ENCODE peak calls at places on chromosomes 4 and X, in ten cellular contexts. One of them, this sample, is unnamed.

GRCh38 chr4:128630881-128631280 is 178.6 kb upstream of the JADE1 start:
- DNase-seq in NCI-H2081: no peak
- DNase-seq in psoas muscle: no peak
- DNase-seq in naive B cell: no peak
- DNase-seq in GM10248: no peak
- DNase-seq in glutamatergic neuron: no peak
- DNase-seq in stimulated activated CD8-positive, alpha-beta memory T cell treated with anti-CD3 and anti-CD28 coated beads, Interleukin-7, amount 100 ng/mL, for 24 hours: no peak
- DNase-seq in DMS79 treated with DMSO at 0.1 percent for 48 hours: peak; percentile 16
- DNase-seq in stimulated activated CD4-positive, alpha-beta T cell treated with anti-CD3 and anti-CD28 coated beads, Interleukin-12 subunit alpha, Interleukin-12 subunit beta, amount 100 ng/mL, for 4 hours: no peak
- DNase-seq in T-helper 1 cell: no peak
- DNase-seq in this sample: no peak

GRCh38 chr4:185969657-185970056 is 99.3 kb upstream of the TLR3 start:
- DNase-seq in NCI-H2081: no peak
- DNase-seq in psoas muscle: no peak
- DNase-seq in naive B cell: no peak
- DNase-seq in GM10248: no peak
- DNase-seq in glutamatergic neuron: no peak
- DNase-seq in stimulated activated CD8-positive, alpha-beta memory T cell treated with anti-CD3 and anti-CD28 coated beads, Interleukin-7, amount 100 ng/mL, for 24 hours: no peak
- DNase-seq in DMS79 treated with DMSO at 0.1 percent for 48 hours: no peak
- DNase-seq in stimulated activated CD4-positive, alpha-beta T cell treated with anti-CD3 and anti-CD28 coated beads, Interleukin-12 subunit alpha, Interleukin-12 subunit beta, amount 100 ng/mL, for 4 hours: no peak
- DNase-seq in T-helper 1 cell: no peak
- DNase-seq in this sample: no peak

GRCh38 chr4:128168701-128169100 is 107.6 kb downstream of the LARP1B start:
- DNase-seq in NCI-H2081: no peak
- DNase-seq in psoas muscle: no peak
- DNase-seq in naive B cell: no peak
- DNase-seq in GM10248: no peak
- DNase-seq in glutamatergic neuron: no peak
- DNase-seq in stimulated activated CD8-positive, alpha-beta memory T cell treated with anti-CD3 and anti-CD28 coated beads, Interleukin-7, amount 100 ng/mL, for 24 hours: no peak
- DNase-seq in DMS79 treated with DMSO at 0.1 percent for 48 hours: no peak
- DNase-seq in stimulated activated CD4-positive, alpha-beta T cell treated with anti-CD3 and anti-CD28 coated beads, Interleukin-12 subunit alpha, Interleukin-12 subunit beta, amount 100 ng/mL, for 4 hours: no peak
- DNase-seq in T-helper 1 cell: no peak
- DNase-seq in this sample: no peak

GRCh38 chr4:156672492-156672891 is 299.1 kb downstream of the PDGFC start:
- DNase-seq in NCI-H2081: no peak
- DNase-seq in psoas muscle: no peak
- DNase-seq in naive B cell: no peak
- DNase-seq in GM10248: no peak
- DNase-seq in glutamatergic neuron: no peak
- DNase-seq in stimulated activated CD8-positive, alpha-beta memory T cell treated with anti-CD3 and anti-CD28 coated beads, Interleukin-7, amount 100 ng/mL, for 24 hours: no peak
- DNase-seq in DMS79 treated with DMSO at 0.1 percent for 48 hours: no peak
- DNase-seq in stimulated activated CD4-positive, alpha-beta T cell treated with anti-CD3 and anti-CD28 coated beads, Interleukin-12 subunit alpha, Interleukin-12 subunit beta, amount 100 ng/mL, for 4 hours: no peak
- DNase-seq in T-helper 1 cell: no peak
- DNase-seq in this sample: no peak

GRCh38 chrX:152428089-152428488 is 23.0 kb downstream of the GABRA3 start:
- DNase-seq in NCI-H2081: no peak
- DNase-seq in psoas muscle: peak; percentile 6
- DNase-seq in naive B cell: no peak
- DNase-seq in GM10248: no peak
- DNase-seq in glutamatergic neuron: no peak
- DNase-seq in stimulated activated CD8-positive, alpha-beta memory T cell treated with anti-CD3 and anti-CD28 coated beads, Interleukin-7, amount 100 ng/mL, for 24 hours: no peak
- DNase-seq in DMS79 treated with DMSO at 0.1 percent for 48 hours: no peak
- DNase-seq in stimulated activated CD4-positive, alpha-beta T cell treated with anti-CD3 and anti-CD28 coated beads, Interleukin-12 subunit alpha, Interleukin-12 subunit beta, amount 100 ng/mL, for 4 hours: no peak
- DNase-seq in T-helper 1 cell: no peak
- DNase-seq in this sample: peak; percentile 56

GRCh38 chrX:2500091-2500680 is 590 bp downstream of the DHRSX start:
- DNase-seq in NCI-H2081: no peak
- DNase-seq in psoas muscle: peak; percentile 56
- DNase-seq in naive B cell: peak; percentile 29
- DNase-seq in GM10248: peak; percentile 53
- DNase-seq in glutamatergic neuron: peak; percentile 68
- DNase-seq in stimulated activated CD8-positive, alpha-beta memory T cell treated with anti-CD3 and anti-CD28 coated beads, Interleukin-7, amount 100 ng/mL, for 24 hours: no peak
- DNase-seq in DMS79 treated with DMSO at 0.1 percent for 48 hours: no peak
- DNase-seq in stimulated activated CD4-positive, alpha-beta T cell treated with anti-CD3 and anti-CD28 coated beads, Interleukin-12 subunit alpha, Interleukin-12 subunit beta, amount 100 ng/mL, for 4 hours: no peak
- DNase-seq in T-helper 1 cell: no peak
- DNase-seq in this sample: peak; percentile 45

GRCh38 chr4:87109121-87109520 is 111.3 kb downstream of the KLHL8 start:
- DNase-seq in NCI-H2081: no peak
- DNase-seq in psoas muscle: no peak
- DNase-seq in naive B cell: no peak
- DNase-seq in GM10248: no peak
- DNase-seq in glutamatergic neuron: no peak
- DNase-seq in stimulated activated CD8-positive, alpha-beta memory T cell treated with anti-CD3 and anti-CD28 coated beads, Interleukin-7, amount 100 ng/mL, for 24 hours: no peak
- DNase-seq in DMS79 treated with DMSO at 0.1 percent for 48 hours: no peak
- DNase-seq in stimulated activated CD4-positive, alpha-beta T cell treated with anti-CD3 and anti-CD28 coated beads, Interleukin-12 subunit alpha, Interleukin-12 subunit beta, amount 100 ng/mL, for 4 hours: no peak
- DNase-seq in T-helper 1 cell: no peak
- DNase-seq in this sample: no peak

GRCh38 chr4:95102391-95102790 is 344.6 kb downstream of the BMPR1B start:
- DNase-seq in NCI-H2081: no peak
- DNase-seq in psoas muscle: no peak
- DNase-seq in naive B cell: no peak
- DNase-seq in GM10248: no peak
- DNase-seq in glutamatergic neuron: no peak
- DNase-seq in stimulated activated CD8-positive, alpha-beta memory T cell treated with anti-CD3 and anti-CD28 coated beads, Interleukin-7, amount 100 ng/mL, for 24 hours: no peak
- DNase-seq in DMS79 treated with DMSO at 0.1 percent for 48 hours: no peak
- DNase-seq in stimulated activated CD4-positive, alpha-beta T cell treated with anti-CD3 and anti-CD28 coated beads, Interleukin-12 subunit alpha, Interleukin-12 subunit beta, amount 100 ng/mL, for 4 hours: no peak
- DNase-seq in T-helper 1 cell: no peak
- DNase-seq in this sample: no peak

GRCh38 chr4:113692809-113693411 is 68.6 kb downstream of the CAMK2D start:
- DNase-seq in NCI-H2081: no peak
- DNase-seq in psoas muscle: no peak
- DNase-seq in naive B cell: peak; percentile 56
- DNase-seq in GM10248: no peak
- DNase-seq in glutamatergic neuron: no peak
- DNase-seq in stimulated activated CD8-positive, alpha-beta memory T cell treated with anti-CD3 and anti-CD28 coated beads, Interleukin-7, amount 100 ng/mL, for 24 hours: no peak
- DNase-seq in DMS79 treated with DMSO at 0.1 percent for 48 hours: no peak
- DNase-seq in stimulated activated CD4-positive, alpha-beta T cell treated with anti-CD3 and anti-CD28 coated beads, Interleukin-12 subunit alpha, Interleukin-12 subunit beta, amount 100 ng/mL, for 4 hours: no peak
- DNase-seq in T-helper 1 cell: no peak
- DNase-seq in this sample: no peak

GRCh38 chr4:140242357-140243284 is 88.6 kb upstream of the MAML3 start:
- DNase-seq in NCI-H2081: no peak
- DNase-seq in psoas muscle: no peak
- DNase-seq in naive B cell: peak; percentile 53
- DNase-seq in GM10248: no peak
- DNase-seq in glutamatergic neuron: no peak
- DNase-seq in stimulated activated CD8-positive, alpha-beta memory T cell treated with anti-CD3 and anti-CD28 coated beads, Interleukin-7, amount 100 ng/mL, for 24 hours: no peak
- DNase-seq in DMS79 treated with DMSO at 0.1 percent for 48 hours: peak; percentile 6
- DNase-seq in stimulated activated CD4-positive, alpha-beta T cell treated with anti-CD3 and anti-CD28 coated beads, Interleukin-12 subunit alpha, Interleukin-12 subunit beta, amount 100 ng/mL, for 4 hours: no peak
- DNase-seq in T-helper 1 cell: no peak
- DNase-seq in this sample: no peak

GRCh38 chr4:88958080-88958479 is 98.9 kb downstream of the FAM13A start:
- DNase-seq in NCI-H2081: no peak
- DNase-seq in psoas muscle: no peak
- DNase-seq in naive B cell: no peak
- DNase-seq in GM10248: no peak
- DNase-seq in glutamatergic neuron: no peak
- DNase-seq in stimulated activated CD8-positive, alpha-beta memory T cell treated with anti-CD3 and anti-CD28 coated beads, Interleukin-7, amount 100 ng/mL, for 24 hours: no peak
- DNase-seq in DMS79 treated with DMSO at 0.1 percent for 48 hours: peak; percentile 51
- DNase-seq in stimulated activated CD4-positive, alpha-beta T cell treated with anti-CD3 and anti-CD28 coated beads, Interleukin-12 subunit alpha, Interleukin-12 subunit beta, amount 100 ng/mL, for 4 hours: no peak
- DNase-seq in T-helper 1 cell: no peak
- DNase-seq in this sample: peak; percentile 8

GRCh38 chr4:156815717-156816319 is 155.8 kb downstream of the PDGFC start:
- DNase-seq in NCI-H2081: peak; percentile 93
- DNase-seq in psoas muscle: no peak
- DNase-seq in naive B cell: no peak
- DNase-seq in GM10248: no peak
- DNase-seq in glutamatergic neuron: no peak
- DNase-seq in stimulated activated CD8-positive, alpha-beta memory T cell treated with anti-CD3 and anti-CD28 coated beads, Interleukin-7, amount 100 ng/mL, for 24 hours: no peak
- DNase-seq in DMS79 treated with DMSO at 0.1 percent for 48 hours: peak; percentile 83
- DNase-seq in stimulated activated CD4-positive, alpha-beta T cell treated with anti-CD3 and anti-CD28 coated beads, Interleukin-12 subunit alpha, Interleukin-12 subunit beta, amount 100 ng/mL, for 4 hours: no peak
- DNase-seq in T-helper 1 cell: no peak
- DNase-seq in this sample: no peak

This sample was measured in MCF 10A.